ENCODE peak calls at places on chromosome 12, in six cellular contexts. Z, C, T, F, I and G are unnamed samples. For H3K36me3, the result is how much of the 10 kb centered on the place peaks cover.

GRCh38 chr12:104615048-104615561 is 158.4 kb downstream of the CHST11 start:
- DNase-seq in C (peak), Z (no peak), I (no peak), T (no peak), F (peak), G (peak)

GRCh38 chr12:12229556-12230092 is 37.2 kb downstream of the LRP6 start:
- DNase-seq in I (peak), T (no peak), C (no peak), F (no peak), Z (no peak), G (no peak)

GRCh38 chr12:119594399-119594730 is 791 bp downstream of the TMEM233 start:
- DNase-seq in T (no peak), F (no peak), C (no peak), I (peak), Z (no peak), G (no peak)

GRCh38 chr12:52241205-52241842 is 8.3 kb downstream of the KRT7 start:
- DNase-seq in F (peak), C (no peak), Z (no peak), T (no peak), I (peak), G (peak)

GRCh38 chr12:14327717-14328116 is 37.8 kb upstream of the ATF7IP start:
- DNase-seq in C (no peak), T (no peak), Z (no peak), F (no peak), I (no peak), G (no peak)

GRCh38 chr12:122318607-122319311 is 52.5 kb upstream of the VPS33A start:
- DNase-seq in C (no peak), Z (no peak), F (no peak), T (no peak), I (no peak), G (no peak)

GRCh38 chr12:85606455-85606854 is 229.8 kb downstream of the RASSF9 start:
- DNase-seq in C (no peak), F (no peak), T (no peak), I (no peak), Z (no peak), G (no peak)

GRCh38 chr12:81078469-81079196 is 754 bp downstream of the ACSS3 start:
- DNase-seq in Z (no peak), F (no peak), C (no peak), T (no peak), I (no peak), G (no peak)

GRCh38 chr12:9598363-9598762 is 9.4 kb downstream of the KLRB1 start:
- DNase-seq in Z (no peak), C (no peak), I (no peak), F (no peak), T (no peak), G (no peak)

GRCh38 chr12:15130521-15130920 is 90.7 kb downstream of the RERG start:
- DNase-seq in I (no peak), C (no peak), Z (no peak), T (no peak), F (no peak), G (no peak)

GRCh38 chr12:93130371-93131049 is 201.4 kb upstream of the EEA1 start:
- DNase-seq in I (no peak), Z (no peak), C (no peak), F (no peak), T (no peak), G (no peak)

GRCh38 chr12:52496054-52496453 is 3.0 kb upstream of the KRT6A start:
- DNase-seq in T (no peak), Z (no peak), F (no peak), I (no peak), C (no peak), G (no peak)

GRCh38 chr12:104609083-104609844 is 152.5 kb downstream of the CHST11 start:
- DNase-seq in T (no peak), F (no peak), I (no peak), Z (no peak), C (no peak), G (no peak)

GRCh38 chr12:100741084-100741711 is 53.4 kb upstream of the ANO4 start:
- DNase-seq in I (peak), F (no peak), Z (peak), T (no peak), C (no peak), G (no peak)

GRCh38 chr12:8773456-8773855 is 49.0 kb upstream of the A2ML1 start:
- DNase-seq in T (no peak), I (no peak), Z (no peak), F (no peak), C (no peak), G (no peak)

GRCh38 chr12:65779946-65780345 is 44.3 kb upstream of the HMGA2 start:
- DNase-seq in Z (no peak), C (no peak), I (no peak), T (no peak), F (no peak), G (no peak)

GRCh38 chr12:88501976-88502938 is 78.0 kb downstream of the KITLG start:
- DNase-seq in F (no peak), I (no peak), Z (no peak), T (no peak), C (no peak), G (no peak)

GRCh38 chr12:111368291-111368683 is 608 bp downstream of the PHETA1 start:
- DNase-seq in C (peak), T (peak), F (no peak), Z (no peak), I (no peak), G (no peak)

GRCh38 chr12:30594509-30594908 is 101.2 kb downstream of the IPO8 start:
- DNase-seq in F (no peak), I (no peak), T (no peak), C (no peak), Z (no peak), G (no peak)

GRCh38 chr12:34404377-34405285 is 382.3 kb downstream of the ALG10 start:
- DNase-seq in C (peak), F (peak), I (peak), Z (no peak), T (peak), G (peak)

GRCh38 chr12:85949253-85949652 is 75.2 kb downstream of the NTS start:
- DNase-seq in T (no peak), Z (no peak), C (no peak), F (no peak), I (no peak), G (no peak)

GRCh38 chr12:50771409-50771808 is 7.5 kb downstream of the ATF1 start:
- DNase-seq in Z (no peak), C (no peak), T (no peak), F (no peak), I (no peak), G (no peak)

GRCh38 chr12:117501470-117501869 is 140.0 kb upstream of the NOS1 start:
- DNase-seq in C (peak), I (no peak), T (peak), Z (no peak), F (no peak), G (no peak)

GRCh38 chr12:50101663-50102062 is 2.1 kb upstream of the GPD1 start:
- DNase-seq in C (no peak), F (no peak), I (peak), T (no peak), Z (peak), G (no peak)

GRCh38 chr12:107480836-107481608 is 204.6 kb upstream of the PWP1 start:
- DNase-seq in Z (no peak), I (no peak), T (no peak), F (no peak), C (no peak), G (no peak)

DNA sequence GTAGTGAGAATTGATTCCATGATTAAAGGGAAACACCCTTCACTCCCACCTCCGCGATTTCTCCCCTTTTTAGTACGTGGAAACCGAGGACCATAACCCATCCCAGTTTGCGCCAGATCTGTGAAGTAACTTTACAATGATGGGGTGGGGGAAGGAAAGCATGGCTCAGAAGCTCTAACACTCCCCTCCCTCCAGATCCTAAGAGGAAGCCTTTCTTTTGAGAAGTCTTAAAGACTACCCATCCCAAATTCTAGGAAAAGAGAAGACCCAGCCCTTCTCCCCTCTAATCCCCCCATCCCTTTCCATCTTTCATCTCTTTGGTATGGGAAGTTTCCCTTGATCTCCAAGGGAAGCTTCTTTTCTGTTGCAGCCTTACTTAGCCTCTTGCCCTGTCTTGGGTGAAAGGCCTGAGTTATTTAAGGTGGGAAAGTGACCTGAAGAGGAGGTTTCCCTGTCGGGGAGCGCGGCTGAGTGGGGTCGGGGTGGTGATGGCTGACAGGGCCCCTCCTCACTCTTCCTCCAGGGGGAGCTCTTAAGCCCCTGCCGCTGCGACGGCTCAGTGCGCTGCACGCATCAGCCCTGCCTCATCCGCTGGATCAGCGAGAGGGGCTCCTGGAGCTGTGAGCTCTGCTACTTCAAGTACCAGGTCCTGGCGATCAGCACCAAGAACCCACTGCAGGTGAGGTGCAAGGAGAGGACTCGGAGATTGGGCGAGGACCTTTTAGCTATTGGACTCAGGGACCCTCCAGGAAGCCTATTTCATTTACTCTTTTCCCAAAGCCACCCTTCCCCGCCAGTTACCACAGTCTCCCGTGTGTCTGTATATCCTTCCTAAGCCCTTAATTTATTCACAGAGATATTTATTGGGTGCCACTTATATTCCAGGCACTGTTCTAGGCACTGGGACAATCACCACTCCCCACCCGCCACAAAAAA is 1.8 kb downstream of the MARCHF9 start:
- DNase-seq in T (peak), C (peak), Z (no peak), F (peak), I (peak), G (no peak)
- H3K36me3 ChIP-seq in T (under half), C (under half), Z (under half), F (under half), I (under half), G (under half)

GRCh38 chr12:1804545-1805332 is 15.6 kb upstream of the LRTM2 start:
- DNase-seq in I (peak), Z (peak), C (peak), F (peak), T (peak), G (peak)
- TF ChIP-seq POLR2AphosphoS5 in I (peak), Z (peak), C (no peak), F (peak), T (peak), G (no peak)

DNA sequence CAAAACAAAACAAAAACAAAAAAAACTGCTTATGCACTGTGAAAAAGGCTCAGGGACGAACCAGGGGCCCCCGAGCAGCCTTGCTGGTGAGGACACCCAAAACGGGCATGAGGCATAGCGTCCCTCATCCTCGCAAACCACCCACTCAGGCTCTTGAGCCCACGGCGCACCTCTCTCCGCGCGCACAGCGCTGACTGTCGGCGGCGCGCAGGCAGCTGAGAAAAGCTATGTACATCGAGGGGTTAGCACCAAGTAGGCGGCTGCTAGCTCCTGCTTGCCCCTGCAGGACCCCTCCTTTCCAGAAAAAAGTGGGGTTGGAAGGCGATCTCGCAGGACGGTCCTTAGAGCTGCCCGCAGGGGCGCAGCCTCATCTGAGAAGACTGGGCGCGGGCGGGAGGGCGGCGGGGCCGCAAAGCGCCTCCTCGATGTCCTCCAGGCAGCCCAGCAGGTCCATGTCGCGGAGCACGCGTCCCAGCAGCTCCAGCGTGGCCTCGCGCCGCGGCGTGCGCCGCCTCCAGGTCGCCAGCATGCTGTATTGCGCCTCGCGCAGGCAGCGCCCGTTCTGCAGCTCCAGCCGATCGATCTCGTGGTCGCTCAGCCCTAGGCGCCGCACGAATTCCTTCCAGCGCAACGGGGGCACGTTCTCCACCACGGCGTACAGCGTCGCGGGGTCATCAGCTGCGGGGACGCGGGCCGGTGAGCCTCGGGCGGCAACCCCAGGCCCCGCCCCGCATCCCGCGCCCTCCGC is 12.8 kb downstream of the TNFRSF1A start:
- DNase-seq in I (no peak), Z (no peak), C (no peak), T (no peak), F (no peak), G (no peak)
- H3K36me3 ChIP-seq in I (under half), Z (under half), C (half or more), T (half or more), F (half or more), G (half or more)

GRCh38 chr12:48993787-48994186 is 5.4 kb downstream of the DDN start:
- DNase-seq in F (no peak), Z (no peak), C (no peak), I (no peak), T (no peak), G (no peak)
- TF ChIP-seq POLR2AphosphoS5 in F (no peak), Z (no peak), C (no peak), I (no peak), T (no peak), G (no peak)

DNA sequence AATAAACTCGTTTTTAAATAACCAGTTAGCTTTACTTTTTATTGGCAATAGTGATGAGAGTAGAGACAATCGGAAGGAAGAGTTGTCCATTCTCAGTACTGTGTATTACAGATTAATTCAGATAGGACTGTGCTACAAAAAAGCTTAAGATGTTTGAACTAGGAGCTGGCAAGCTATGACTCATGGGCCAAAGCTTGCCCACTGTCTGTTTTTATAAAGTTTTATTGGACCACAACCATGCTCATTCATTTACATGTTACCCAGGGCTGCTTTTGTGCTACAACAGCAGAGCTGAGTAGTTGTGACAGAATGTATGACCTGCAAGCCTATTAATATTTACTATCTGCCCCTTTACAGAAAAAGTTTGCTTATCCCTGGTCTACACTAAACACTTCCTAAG is 19.4 kb downstream of the GNS start:
- DNase-seq in I (no peak), C (no peak), Z (no peak), T (no peak), F (no peak), G (no peak)
- H3K36me3 ChIP-seq in I (half or more), C (under half), Z (under half), T (half or more), F (half or more), G (half or more)

DNA sequence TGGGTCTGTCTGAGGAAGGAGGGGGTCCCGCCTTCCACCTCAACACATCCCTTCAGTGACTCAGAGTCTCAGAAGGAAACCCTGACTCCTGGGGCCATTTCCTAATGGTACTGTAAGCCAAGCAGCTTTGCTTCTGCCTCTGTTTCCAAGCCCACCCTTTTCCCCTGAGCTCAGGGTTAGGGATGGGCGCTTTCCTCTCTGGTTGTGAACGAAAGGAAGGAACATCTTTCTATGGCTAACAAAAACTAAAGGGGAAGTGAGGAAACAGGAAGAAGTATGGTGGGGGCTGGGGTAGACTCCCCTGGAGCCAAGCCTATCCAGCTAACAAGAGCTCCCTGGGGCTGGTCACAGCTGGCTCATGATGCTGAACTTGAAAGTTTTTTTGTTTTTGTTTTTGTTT is 11.6 kb upstream of the UNC119B start:
- DNase-seq in C (no peak), I (no peak), Z (no peak), F (no peak), T (no peak), G (no peak)
- TF ChIP-seq POLR2AphosphoS5 in C (no peak), I (no peak), Z (no peak), F (no peak), T (no peak), G (no peak)

GRCh38 chr12:48041591-48042423 is 37.5 kb upstream of the COL2A1 start:
- DNase-seq in Z (no peak), T (no peak), F (no peak), I (no peak), C (no peak), G (no peak)

GRCh38 chr12:48044396-48044795 is 40.1 kb upstream of the COL2A1 start:
- DNase-seq in Z (no peak), C (no peak), T (no peak), I (no peak), F (no peak), G (no peak)

GRCh38 chr12:48045965-48046364 is 41.7 kb upstream of the COL2A1 start:
- DNase-seq in T (no peak), F (no peak), C (no peak), Z (no peak), I (no peak), G (no peak)

GRCh38 chr12:48043771-48044170 is 39.5 kb upstream of the COL2A1 start:
- DNase-seq in C (no peak), Z (no peak), T (no peak), F (no peak), I (no peak), G (no peak)

DNA sequence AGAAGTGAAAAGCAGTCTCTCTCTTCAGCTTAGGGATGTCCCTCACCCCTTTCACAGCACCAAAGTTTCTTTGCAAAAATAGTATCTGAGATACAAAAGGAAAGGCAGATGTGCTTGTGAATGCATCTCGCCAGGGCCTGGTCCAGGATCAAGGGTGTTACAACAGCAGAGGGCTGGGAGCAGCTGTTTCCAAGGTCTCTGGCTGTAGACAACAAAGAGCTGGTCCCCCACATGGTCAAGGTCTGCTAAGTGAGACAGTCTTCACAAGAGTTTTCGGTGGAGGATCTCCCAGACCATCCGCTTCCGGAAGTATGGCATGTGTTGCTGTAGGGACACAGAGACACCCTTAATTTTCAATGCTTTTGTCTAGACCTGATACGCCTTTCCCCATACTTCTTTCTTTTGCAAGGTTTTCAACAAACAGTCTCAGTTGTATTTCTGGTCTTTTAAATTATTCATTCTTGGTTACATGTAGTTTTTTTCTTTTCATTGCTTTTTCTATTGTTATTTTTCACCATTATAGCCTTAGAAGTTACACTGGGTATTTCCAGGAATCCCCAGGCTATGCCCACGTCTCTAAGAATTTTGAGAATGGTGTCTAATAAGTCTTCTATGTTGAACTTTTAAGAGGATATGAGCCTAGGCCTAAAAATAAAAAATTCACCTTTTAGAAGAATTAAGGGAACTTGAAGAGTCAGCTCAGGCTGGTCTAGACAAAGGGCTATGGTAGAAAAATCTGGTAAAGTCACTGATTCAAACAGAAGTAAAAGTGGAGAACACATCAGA is 41.0 kb upstream of the COL2A1 start:
- DNase-seq in C (no peak), F (no peak), T (no peak), Z (no peak), I (no peak), G (no peak)
- H3K36me3 ChIP-seq in C (under half), F (half or more), T (half or more), Z (under half), I (under half), G (half or more)

GRCh38 chr12:57655541-57656240 is 22.7 kb upstream of the B4GALNT1 start:
- DNase-seq in Z (no peak), C (no peak), F (no peak), I (no peak), T (no peak), G (no peak)

GRCh38 chr12:57654042-57654441 is 21.0 kb upstream of the B4GALNT1 start:
- DNase-seq in F (no peak), C (no peak), Z (no peak), I (no peak), T (no peak), G (no peak)

GRCh38 chr12:57658890-57659289 is 25.9 kb upstream of the B4GALNT1 start:
- DNase-seq in T (no peak), I (no peak), Z (no peak), F (no peak), C (no peak), G (no peak)

GRCh38 chr12:57661376-57661775 is 28.4 kb upstream of the B4GALNT1 start:
- DNase-seq in I (no peak), Z (no peak), C (no peak), T (no peak), F (no peak), G (no peak)

DNA sequence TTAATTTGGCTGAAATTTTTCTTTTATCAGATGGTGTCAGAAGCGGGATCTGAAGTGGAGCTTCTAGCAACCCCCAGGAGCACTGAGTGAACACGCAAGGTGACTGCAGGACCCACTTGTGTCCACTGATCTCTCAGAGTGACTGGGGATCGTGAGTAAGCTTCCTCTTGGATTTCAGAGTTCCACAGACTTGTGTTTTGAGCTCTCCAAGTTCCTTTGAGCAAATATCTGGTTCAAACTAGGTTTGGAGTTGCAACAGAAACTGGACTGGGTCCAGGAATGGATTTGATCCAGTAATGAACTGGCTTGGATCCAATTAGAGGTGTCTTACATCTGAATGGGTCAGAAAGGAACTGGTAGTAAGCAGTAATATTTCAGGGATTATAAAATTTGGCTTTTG is 24.7 kb upstream of the B4GALNT1 start:
- DNase-seq in Z (no peak), T (peak), C (no peak), F (peak), I (no peak), G (no peak)
- TF ChIP-seq POLR2AphosphoS5 in Z (no peak), T (no peak), C (no peak), F (no peak), I (no peak), G (no peak)